ENCODE peak calls at places on chromosomes 3 and 15, in seven cellular contexts. A, K, Y, Z, R, J and L are unnamed samples.

GRCh38 chr3:126541628-126542339 is 16.9 kb downstream of the C3orf22 start:
- DNase-seq in K (no peak), Y (no peak), R (no peak), A (no peak), J (no peak), Z (peak), L (no peak)

GRCh38 chr3:64188810-64189560 is 36.3 kb downstream of the PRICKLE2 start:
- DNase-seq in R (peak), A (no peak), J (no peak), Y (peak), Z (no peak), K (peak), L (peak)

GRCh38 chr3:176785207-176785606 is 412.1 kb downstream of the TBL1XR1 start:
- DNase-seq in A (no peak), Y (no peak), K (no peak), Z (no peak), R (no peak), J (no peak), L (no peak)

GRCh38 chr15:20344601-20345400 is 196.8 kb downstream of the GOLGA6L6 start:
- DNase-seq in K (no peak), J (no peak), Y (no peak), R (no peak), Z (peak), A (no peak), L (no peak)

GRCh38 chr3:128307781-128308469 is 154.6 kb downstream of the EEFSEC start:
- DNase-seq in A (no peak), Z (peak), K (no peak), R (no peak), J (no peak), Y (no peak), L (no peak)

GRCh38 chr3:167151671-167152070 is 228.4 kb downstream of the ZBBX start:
- DNase-seq in K (no peak), Z (no peak), R (no peak), J (no peak), A (no peak), Y (no peak), L (no peak)

GRCh38 chr15:48177383-48177874 is 666 bp downstream of the MYEF2 start:
- DNase-seq in Z (no peak), K (peak), R (no peak), J (no peak), Y (peak), A (no peak), L (peak)

GRCh38 chr3:100838157-100838556 is 128.9 kb downstream of the TFG start:
- DNase-seq in K (no peak), A (no peak), Z (no peak), J (no peak), R (no peak), Y (no peak), L (no peak)

GRCh38 chr3:51682526-51682925 is 11.5 kb downstream of the TEX264 start:
- DNase-seq in Y (no peak), J (no peak), K (no peak), Z (no peak), A (no peak), R (no peak), L (no peak)

GRCh38 chr3:128399221-128399915 is 67.3 kb downstream of the DNAJB8 start:
- DNase-seq in Y (no peak), J (no peak), R (no peak), Z (no peak), K (no peak), A (no peak), L (peak)

GRCh38 chr3:106457278-106458210 is 588.7 kb upstream of the CBLB start:
- DNase-seq in J (no peak), Z (no peak), Y (peak), K (peak), A (no peak), R (no peak), L (peak)

GRCh38 chr15:89504166-89504565 is 7.8 kb upstream of the RHCG start:
- DNase-seq in Y (no peak), Z (peak), R (no peak), A (no peak), K (no peak), J (no peak), L (no peak)

GRCh38 chr15:42737529-42738328 is 801 bp upstream of the CDAN1 start:
- DNase-seq in Y (peak), K (no peak), Z (no peak), J (no peak), R (peak), A (no peak), L (peak)

GRCh38 chr3:12999147-13000140 is 73.8 kb downstream of the IQSEC1 start:
- DNase-seq in Z (no peak), Y (no peak), R (peak), J (no peak), A (no peak), K (no peak), L (no peak)

GRCh38 chr3:136929984-136930671 is 27.7 kb upstream of the IL20RB start:
- DNase-seq in R (no peak), K (peak), Y (peak), J (no peak), Z (no peak), A (no peak), L (no peak)

GRCh38 chr3:7025581-7026300 is 164.8 kb downstream of the GRM7 start:
- DNase-seq in Y (no peak), R (no peak), K (no peak), A (peak), Z (no peak), J (no peak), L (no peak)

GRCh38 chr15:63891763-63892123 is 58.0 kb upstream of the HERC1 start:
- DNase-seq in J (no peak), Y (no peak), Z (no peak), R (no peak), A (no peak), K (no peak), L (no peak)

GRCh38 chr15:40106203-40107161 is 2.2 kb downstream of the BMF start:
- DNase-seq in R (peak), J (no peak), Y (peak), A (no peak), Z (peak), K (peak), L (peak)

GRCh38 chr3:187919018-187919417 is 173.8 kb upstream of the BCL6 start:
- DNase-seq in A (no peak), K (no peak), R (no peak), Y (no peak), Z (no peak), J (no peak), L (no peak)

GRCh38 chr15:35674873-35675781 is 129.2 kb upstream of the DPH6 start:
- DNase-seq in A (no peak), R (no peak), K (peak), J (no peak), Z (no peak), Y (peak), L (no peak)

GRCh38 chr3:134677987-134678308 is 27.1 kb upstream of the KY start:
- DNase-seq in J (no peak), R (no peak), A (no peak), Z (no peak), Y (no peak), K (no peak), L (no peak)

GRCh38 chr3:164364111-164364510 is 714.2 kb downstream of the SI start:
- DNase-seq in Y (no peak), J (no peak), R (no peak), K (no peak), A (no peak), Z (no peak), L (no peak)

GRCh38 chr3:164365242-164365641 is 713.1 kb downstream of the SI start:
- DNase-seq in A (no peak), K (no peak), Y (no peak), R (no peak), J (no peak), Z (no peak), L (no peak)

GRCh38 chr3:164360078-164360578 is 718.2 kb downstream of the SI start:
- DNase-seq in Z (no peak), J (no peak), K (no peak), A (no peak), Y (no peak), R (no peak), L (no peak)

GRCh38 chr3:164360738-164361376 is 717.4 kb downstream of the SI start:
- DNase-seq in J (no peak), Z (no peak), Y (no peak), A (no peak), R (no peak), K (peak), L (no peak)
- H3K4ac ChIP-seq in J (no peak), Z (no peak), Y (no peak), A (no peak), R (no peak), K (no peak), L (no peak)

GRCh38 chr15:82536409-82537350 is 3.6 kb downstream of the RPS17 start:
- DNase-seq in J (no peak), A (no peak), Y (no peak), R (no peak), Z (peak), K (no peak), L (no peak)
- H2AK5ac ChIP-seq in J (no peak), A (no peak), Y (no peak), R (no peak), Z (no peak), K (no peak), L (no peak)

GRCh38 chr3:11307830-11308432 is 35.7 kb downstream of the ATG7 start:
- DNase-seq in R (no peak), Y (no peak), K (no peak), J (no peak), A (no peak), Z (no peak), L (no peak)
- H3K4ac ChIP-seq in R (no peak), Y (no peak), K (no peak), J (no peak), A (no peak), Z (no peak), L (no peak)

DNA sequence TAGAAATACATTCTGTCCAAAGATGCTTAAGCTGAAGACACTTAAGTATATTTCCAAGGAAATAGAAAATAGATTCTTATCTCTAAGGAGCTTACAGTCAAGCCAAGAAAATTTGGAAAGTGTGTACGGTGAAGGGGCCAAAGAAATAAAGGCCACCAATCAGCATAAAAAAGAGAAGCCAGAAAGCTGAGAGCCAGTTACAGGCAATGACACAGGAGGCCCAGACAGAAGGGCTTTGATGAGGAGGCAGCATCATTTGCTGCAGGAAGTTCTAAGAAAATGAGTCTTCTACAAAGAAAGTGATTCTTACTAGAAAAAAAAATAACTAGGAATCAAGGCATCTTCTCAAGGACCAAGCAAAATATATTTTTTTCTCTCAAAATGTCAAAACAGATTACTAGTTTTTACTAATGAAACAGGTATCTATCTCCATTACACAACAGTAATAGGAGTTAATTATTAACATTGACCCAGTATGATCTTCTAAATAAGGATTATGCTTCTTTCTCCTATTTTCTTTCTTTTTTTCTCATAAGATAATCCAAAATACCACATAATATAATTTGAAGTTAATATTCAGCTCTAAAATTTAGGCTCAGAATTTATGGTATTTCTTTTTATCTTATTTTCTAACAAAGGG is 82.1 kb upstream of the PHLDB2 start:
- DNase-seq in A (no peak), Z (no peak), K (no peak), J (no peak), Y (no peak), R (no peak), L (no peak)
- H2AK5ac ChIP-seq in A (no peak), Z (no peak), K (no peak), J (no peak), Y (no peak), R (no peak), L (no peak)

DNA sequence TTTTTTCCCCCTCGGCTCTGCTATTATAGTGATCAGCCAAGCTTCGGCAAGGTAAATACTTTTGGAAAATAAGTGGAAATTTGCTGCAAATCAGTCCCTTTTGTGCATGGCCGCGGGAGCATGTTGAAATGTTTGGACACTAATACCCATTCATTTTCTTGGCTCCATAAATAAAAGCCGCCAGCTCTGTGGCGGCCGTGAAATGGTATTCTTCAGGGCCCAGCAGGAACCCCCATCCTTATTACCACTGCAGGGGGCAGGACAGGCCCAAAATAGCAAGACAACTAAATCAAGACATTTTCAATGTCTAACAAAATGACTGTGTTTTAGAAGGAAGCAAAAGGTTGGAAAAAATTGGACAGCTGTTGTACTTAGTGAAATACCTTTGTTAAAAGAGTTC is 362.3 kb downstream of the NR2F2 start:
- DNase-seq in R (no peak), Y (no peak), K (no peak), Z (no peak), J (no peak), A (no peak), L (no peak)
- H3K4ac ChIP-seq in R (no peak), Y (no peak), K (no peak), Z (no peak), J (no peak), A (no peak), L (no peak)

DNA sequence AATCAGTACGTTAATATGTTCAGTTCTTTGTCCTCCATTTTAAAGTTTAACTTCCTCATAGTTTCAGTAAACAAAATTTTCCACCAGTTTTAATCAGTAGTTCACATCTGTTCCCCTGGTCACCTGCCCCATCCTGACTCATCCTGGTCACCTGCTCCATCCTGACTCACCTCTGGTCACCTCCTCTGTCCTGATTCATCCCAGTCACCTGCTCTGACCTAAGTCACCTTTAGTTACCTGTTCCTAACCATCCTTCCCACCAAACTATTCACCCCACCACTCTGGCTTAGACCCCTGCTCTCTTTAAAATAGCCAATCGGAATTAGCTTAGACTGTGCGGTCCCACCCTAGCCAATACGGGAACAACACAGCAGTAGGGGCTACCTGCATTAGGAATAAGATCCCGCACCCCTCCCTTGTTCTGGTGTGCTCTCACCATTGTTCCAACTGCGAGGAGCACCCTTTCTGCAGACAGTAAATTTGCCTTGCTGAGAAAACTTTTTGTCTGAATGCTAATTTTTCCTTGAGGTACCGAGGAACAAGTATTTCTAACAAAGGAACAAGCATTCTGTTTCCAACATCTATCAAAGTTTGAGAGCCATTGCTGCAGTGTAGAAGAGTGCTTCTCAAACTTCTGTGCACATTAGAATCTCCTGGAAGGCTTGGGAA is 169.3 kb downstream of the ADAMTS17 start:
- DNase-seq in A (no peak), Y (no peak), K (no peak), J (no peak), Z (no peak), R (peak), L (no peak)
- H2AK5ac ChIP-seq in A (no peak), Y (no peak), K (no peak), J (no peak), Z (no peak), R (no peak), L (no peak)

GRCh38 chr15:26804063-26804804 is 31.4 kb upstream of the GABRB3 start:
- DNase-seq in Y (no peak), R (no peak), Z (no peak), K (no peak), A (no peak), J (no peak), L (peak)
- H3K4ac ChIP-seq in Y (no peak), R (no peak), Z (no peak), K (no peak), A (no peak), J (no peak), L (peak)

DNA sequence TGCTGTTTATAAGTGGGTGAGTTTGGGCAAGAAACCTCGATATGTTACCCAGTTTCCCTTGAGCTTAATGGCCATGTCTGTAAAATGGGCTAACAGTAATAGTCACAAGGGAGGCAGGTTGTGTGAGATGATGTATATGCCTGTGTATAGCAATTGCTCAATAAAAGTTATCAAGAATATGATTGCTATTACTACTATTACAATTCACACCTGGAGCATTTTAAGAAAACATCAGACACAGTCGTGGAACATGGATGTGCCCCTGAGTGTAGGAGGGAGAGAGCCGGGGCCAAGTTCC is 57.2 kb downstream of the BHLHE40 start:
- DNase-seq in A (no peak), Z (no peak), K (no peak), R (no peak), J (no peak), Y (no peak), L (no peak)
- H2AK5ac ChIP-seq in A (no peak), Z (no peak), K (no peak), R (no peak), J (no peak), Y (no peak), L (no peak)